ENCODE peak calls at places on chromosomes 1 and 21, in eight cellular contexts. K is H9; J is activated CD8-positive, alpha-beta T cell treated with anti-CD3 and anti-CD28 coated beads for 36 hours; S is omental fat pad; F is CD8-positive, alpha-beta T cell; M is HL-60; A is ovary; I is lower lobe of right lung. Y is an unnamed sample.

GRCh38 chr1:151993734-151994496 is at the start of gene S100A10:
- DNase-seq in K (peak; percentile 70), J (peak; percentile 84), S (no peak), F (peak; percentile 81), M (no peak), A (peak; percentile 89), I (peak; percentile 89), Y (peak; percentile 59)

GRCh38 chr1:214709241-214709640 is 106.2 kb downstream of the CENPF start:
- DNase-seq in K (no peak), J (no peak), S (no peak), F (no peak), M (no peak), A (no peak), I (no peak), Y (no peak)

GRCh38 chr1:89887270-89887669 is 66.4 kb downstream of the LRRC8D start:
- DNase-seq in K (no peak), J (no peak), S (no peak), F (no peak), M (no peak), A (no peak), I (no peak), Y (no peak)

GRCh38 chr21:39663742-39664492 is 51.2 kb downstream of the B3GALT5 start:
- DNase-seq in K (no peak), J (no peak), S (no peak), F (no peak), M (no peak), A (no peak), I (no peak), Y (no peak)

GRCh38 chr1:221511797-221512196 is 230.1 kb downstream of the DUSP10 start:
- DNase-seq in K (no peak), J (no peak), S (no peak), F (no peak), M (no peak), A (no peak), I (no peak), Y (no peak)

GRCh38 chr1:58783090-58783992 is 506 bp downstream of the JUN start:
- DNase-seq in K (peak; percentile 47), J (peak; percentile 60), S (peak; percentile 28), F (peak; percentile 38), M (peak; percentile 45), A (peak; percentile 81), I (peak; percentile 79), Y (peak; percentile 45)

GRCh38 chr1:223425550-223425949 is 32.3 kb downstream of the CCDC185 start:
- DNase-seq in K (no peak), J (no peak), S (no peak), F (no peak), M (no peak), A (no peak), I (no peak), Y (no peak)

GRCh38 chr21:36321325-36322082 is 1.5 kb downstream of the MORC3 start:
- DNase-seq in K (peak; percentile 46), J (peak; percentile 23), S (no peak), F (no peak), M (no peak), A (no peak), I (no peak), Y (no peak)

GRCh38 chr1:34781844-34782391 is 904 bp downstream of the GJB3 start:
- DNase-seq in K (no peak), J (no peak), S (no peak), F (no peak), M (no peak), A (no peak), I (no peak), Y (no peak)

GRCh38 chr1:30449428-30450147 is 273.8 kb downstream of the MATN1 start:
- DNase-seq in K (peak; percentile 13), J (no peak), S (no peak), F (no peak), M (no peak), A (no peak), I (no peak), Y (no peak)

GRCh38 chr1:31675161-31675560 is 28.7 kb downstream of the COL16A1 start:
- DNase-seq in K (no peak), J (no peak), S (no peak), F (no peak), M (no peak), A (no peak), I (no peak), Y (no peak)

GRCh38 chr1:54742262-54742661 is 22.1 kb downstream of the PARS2 start:
- DNase-seq in K (no peak), J (no peak), S (no peak), F (no peak), M (no peak), A (no peak), I (no peak), Y (no peak)

GRCh38 chr1:236862615-236863211 is 67.6 kb downstream of the MTR start:
- DNase-seq in K (no peak), J (peak; percentile 6), S (no peak), F (no peak), M (no peak), A (no peak), I (no peak), Y (no peak)

GRCh38 chr1:23522244-23523013 is 8.6 kb downstream of the E2F2 start:
- DNase-seq in K (no peak), J (peak; percentile 21), S (no peak), F (no peak), M (no peak), A (no peak), I (no peak), Y (peak; percentile 48)

GRCh38 chr1:29682171-29682917 is 446.0 kb downstream of the PTPRU start:
- DNase-seq in K (peak; percentile 28), J (no peak), S (no peak), F (no peak), M (no peak), A (no peak), I (no peak), Y (no peak)

GRCh38 chr21:9008636-9009035 is 1512.7 kb upstream of the TPTE start:
- DNase-seq in K (no peak), J (no peak), S (no peak), F (no peak), M (no peak), A (no peak), I (no peak), Y (no peak)

GRCh38 chr1:161913482-161914140 is 110.1 kb downstream of the OLFML2B start:
- DNase-seq in K (no peak), J (no peak), S (no peak), F (no peak), M (no peak), A (no peak), I (no peak), Y (no peak)

DNA sequence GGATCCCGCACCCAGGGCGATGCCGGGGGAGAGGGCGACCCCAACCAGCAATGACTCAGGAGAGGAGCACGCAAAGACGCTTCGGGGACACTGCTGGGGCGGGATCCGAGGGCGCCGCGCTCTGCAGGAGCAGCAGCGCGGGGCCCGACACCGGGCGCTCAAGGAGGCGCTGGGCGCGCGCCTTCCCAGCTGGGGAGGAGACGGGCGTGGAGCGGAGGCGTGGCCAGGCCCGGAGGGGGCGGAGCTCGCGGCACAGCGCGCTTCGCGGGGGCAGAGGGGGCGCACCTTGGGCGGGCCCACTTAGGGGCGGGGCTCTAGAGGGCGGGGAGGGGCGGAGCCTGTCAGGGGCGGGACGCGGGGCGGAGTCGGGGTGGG is 369 bp downstream of the SUMO3 start:
- DNase-seq in K (peak; percentile 85), J (peak; percentile 91), S (peak; percentile 64), F (peak; percentile 96), M (peak; percentile 88), A (peak; percentile 94), I (peak; percentile 93), Y (peak; percentile 100)
- TF ChIP-seq CTCF in K (no peak), J (no peak), S (no peak), F (no peak), M (no peak), A (no peak), I (no peak), Y (no peak)

GRCh38 chr1:93722081-93723031 is 40.7 kb upstream of the BCAR3 start:
- DNase-seq in K (no peak), J (no peak), S (no peak), F (no peak), M (no peak), A (peak; percentile 50), I (no peak), Y (no peak)
- TF ChIP-seq CTCF in K (no peak), J (no peak), S (no peak), F (no peak), M (no peak), A (no peak), I (no peak), Y (no peak)

GRCh38 chr1:245858683-245859509 is 648.2 kb downstream of the SMYD3 start:
- DNase-seq in K (no peak), J (no peak), S (no peak), F (no peak), M (no peak), A (no peak), I (no peak), Y (no peak)
- TF ChIP-seq CTCF in K (peak; percentile 47), J (no peak), S (no peak), F (no peak), M (no peak), A (no peak), I (no peak), Y (no peak)

DNA sequence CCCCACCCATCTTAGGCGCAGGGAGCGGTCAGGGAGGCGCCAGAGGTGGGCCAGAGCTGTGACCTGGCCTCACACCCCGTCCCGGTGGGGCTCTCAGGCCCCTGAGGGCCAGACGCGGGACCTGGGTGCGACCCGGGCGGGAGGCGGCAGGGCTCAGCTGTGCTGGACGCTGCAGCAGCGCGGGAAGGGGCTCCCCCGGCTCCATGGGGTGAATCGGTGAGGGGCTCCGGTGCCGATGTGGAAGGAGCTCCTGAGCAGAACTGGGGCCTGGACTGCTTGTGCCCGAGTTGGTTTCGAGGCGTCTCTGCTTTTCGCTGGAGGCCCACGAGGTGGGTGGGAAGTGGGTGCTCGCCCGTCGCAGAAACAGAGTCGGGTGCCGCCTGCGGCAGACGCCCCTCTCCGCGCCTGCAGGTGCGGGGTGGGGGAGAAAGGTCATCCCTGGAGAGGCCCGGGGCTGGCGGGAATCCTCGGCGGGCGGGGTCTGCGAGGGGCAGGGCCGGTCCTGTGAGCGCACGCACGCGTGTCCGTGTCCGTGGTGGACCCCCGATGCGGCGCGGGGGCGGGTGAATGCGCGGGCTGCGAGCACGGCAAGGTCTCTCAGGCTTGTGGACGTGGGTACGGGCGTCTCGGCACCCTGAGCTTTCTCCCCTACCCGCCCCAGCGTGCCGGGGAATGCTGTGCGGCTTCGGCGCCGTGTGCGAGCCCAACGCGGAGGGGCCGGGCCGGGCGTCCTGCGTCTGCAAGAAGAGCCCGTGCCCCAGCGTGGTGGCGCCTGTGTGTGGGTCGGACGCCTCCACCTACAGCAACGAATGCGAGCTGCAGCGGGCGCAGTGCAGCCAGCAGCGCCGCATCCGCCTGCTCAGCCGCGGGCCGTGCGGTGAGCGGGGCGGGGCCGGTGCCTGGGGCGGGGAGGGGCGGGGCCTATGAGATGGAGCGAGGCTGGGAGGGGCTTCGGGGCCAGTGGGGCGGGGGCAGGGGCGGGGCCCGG is 20.4 kb downstream of the AGRN start:
- DNase-seq in K (peak; percentile 93), J (peak; percentile 85), S (peak; percentile 39), F (peak; percentile 81), M (peak; percentile 84), A (peak; percentile 79), I (peak; percentile 84), Y (peak; percentile 99)
- TF ChIP-seq CTCF in K (peak; percentile 32), J (no peak), S (no peak), F (no peak), M (no peak), A (no peak), I (no peak), Y (no peak)

DNA sequence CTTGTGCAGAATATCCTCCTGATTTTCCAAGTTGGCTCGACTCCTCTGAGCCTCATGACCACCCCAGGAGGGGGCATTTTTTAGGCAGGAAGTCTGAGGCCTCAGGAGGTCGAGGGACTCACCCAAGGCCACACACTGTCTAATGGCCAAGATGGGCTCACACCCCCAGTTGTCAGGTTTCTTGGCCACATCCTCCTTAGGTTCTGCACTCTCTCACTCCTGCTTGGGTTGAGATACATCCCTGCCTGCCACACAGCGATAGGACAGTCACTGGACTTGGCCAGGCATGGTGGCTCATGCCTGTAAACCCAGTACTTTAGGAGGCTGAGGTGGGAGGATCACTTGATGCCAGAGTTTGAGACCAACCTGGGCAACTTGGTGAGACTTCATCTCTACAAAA is 4.6 kb downstream of the CA6 start:
- DNase-seq in K (no peak), J (no peak), S (no peak), F (no peak), M (no peak), A (no peak), I (no peak), Y (no peak)
- TF ChIP-seq CTCF in K (no peak), J (no peak), S (no peak), F (no peak), M (no peak), A (no peak), I (no peak), Y (no peak)